ENCODE peak calls at places on chromosomes 1 and 21, in four cellular contexts. C is central memory CD4-positive, alpha-beta T cell; E is NCI-H524; L is EH. Z is an unnamed sample.

GRCh38 chr1:42933060-42933586 is 25.5 kb downstream of the SLC2A1 start:
- DNase-seq in C (no peak), E (no peak), L (no peak), Z (no peak)

GRCh38 chr1:64861611-64862010 is 104.7 kb downstream of the JAK1 start:
- DNase-seq in C (no peak), E (no peak), L (peak; percentile 44), Z (peak; percentile 50)

GRCh38 chr1:57483954-57484353 is 60.1 kb upstream of the DAB1 start:
- DNase-seq in C (no peak), E (no peak), L (peak; percentile 40), Z (no peak)

GRCh38 chr1:19563336-19564097 is 78.2 kb upstream of the CAPZB start:
- DNase-seq in C (no peak), E (no peak), L (peak; percentile 69), Z (no peak)

GRCh38 chr21:44703731-44704635 is 7.0 kb downstream of the KRTAP10-12 start:
- DNase-seq in C (no peak), E (no peak), L (no peak), Z (no peak)

GRCh38 chr1:20823879-20824278 is 36.8 kb upstream of the HP1BP3 start:
- DNase-seq in C (no peak), E (no peak), L (no peak), Z (no peak)

GRCh38 chr1:22689505-22689904 is 21.1 kb upstream of the EPHB2 start:
- DNase-seq in C (no peak), E (no peak), L (peak; percentile 93), Z (peak; percentile 96)

GRCh38 chr1:160981584-160982411 is 27.2 kb upstream of the ITLN2 start:
- DNase-seq in C (no peak), E (peak; percentile 4), L (no peak), Z (no peak)

GRCh38 chr1:41496080-41497055 is 11.9 kb upstream of the EDN2 start:
- DNase-seq in C (no peak), E (no peak), L (peak; percentile 90), Z (peak; percentile 68)

GRCh38 chr21:32130031-32130891 is 148.6 kb downstream of the MIS18A start:
- DNase-seq in C (no peak), E (no peak), L (no peak), Z (no peak)

GRCh38 chr1:79792212-79792575 is 785.7 kb upstream of the ADGRL4 start:
- DNase-seq in C (no peak), E (no peak), L (peak; percentile 34), Z (peak; percentile 49)

GRCh38 chr1:63935148-63935547 is 161.3 kb downstream of the ROR1 start:
- DNase-seq in C (no peak), E (no peak), L (peak; percentile 13), Z (peak; percentile 38)

GRCh38 chr21:28641731-28642130 is 350.9 kb downstream of the LTN1 start:
- DNase-seq in C (no peak), E (no peak), L (peak; percentile 72), Z (no peak)

GRCh38 chr1:54792686-54793282 is 8.3 kb downstream of the TTC22 start:
- DNase-seq in C (no peak), E (no peak), L (no peak), Z (no peak)

GRCh38 chr1:40925834-40926403 is 53.6 kb upstream of the CTPS1 start:
- DNase-seq in C (no peak), E (no peak), L (no peak), Z (no peak)

GRCh38 chr1:183234660-183235476 is 48.8 kb downstream of the LAMC2 start:
- DNase-seq in C (no peak), E (peak; percentile 43), L (peak; percentile 98), Z (peak; percentile 97)

GRCh38 chr1:28773105-28773504 is 36.4 kb downstream of the YTHDF2 start:
- DNase-seq in C (no peak), E (no peak), L (no peak), Z (no peak)

GRCh38 chr1:177307771-177308170 is 137.0 kb downstream of the BRINP2 start:
- DNase-seq in C (no peak), E (no peak), L (peak; percentile 21), Z (no peak)

GRCh38 chr1:2972011-2972878 is 49.0 kb upstream of the ACTRT2 start:
- DNase-seq in C (no peak), E (no peak), L (no peak), Z (no peak)

GRCh38 chr1:16163882-16164820 is 8.3 kb upstream of the EPHA2 start:
- DNase-seq in C (no peak), E (peak; percentile 46), L (peak; percentile 98), Z (peak; percentile 100)

GRCh38 chr1:167862432-167863076 is 51.4 kb downstream of the ADCY10 start:
- DNase-seq in C (no peak), E (no peak), L (peak; percentile 82), Z (peak; percentile 54)

GRCh38 chr1:181318022-181318857 is 165.1 kb upstream of the CACNA1E start:
- DNase-seq in C (no peak), E (no peak), L (no peak), Z (no peak)

GRCh38 chr1:184406454-184406853 is 19.6 kb downstream of the C1orf21 start:
- DNase-seq in C (no peak), E (no peak), L (no peak), Z (no peak)

GRCh38 chr1:180934563-180934962 is 21.9 kb downstream of the KIAA1614 start:
- DNase-seq in C (no peak), E (no peak), L (no peak), Z (no peak)

GRCh38 chr21:44528634-44528995 is 11.4 kb downstream of the KRTAP10-1 start:
- DNase-seq in C (no peak), E (no peak), L (no peak), Z (no peak)

GRCh38 chr1:35764283-35764682 is 5.5 kb downstream of the CLSPN start:
- DNase-seq in C (no peak), E (no peak), L (no peak), Z (no peak)

GRCh38 chr1:22120469-22120790 is 22.5 kb downstream of the WNT4 start:
- DNase-seq in C (no peak), E (no peak), L (no peak), Z (no peak)

GRCh38 chr1:183242556-183242955 is 56.5 kb downstream of the LAMC2 start:
- DNase-seq in C (no peak), E (no peak), L (no peak), Z (no peak)

Z was measured in mesenchymal stem cell.